ENCODE peak calls at places on chromosomes 4 and X, in six cellular contexts. U, G, P, I, Y and D are unnamed samples.
A peak's percentile ranks its signal among the peaks of the same experiment; 100 is the strongest.

GRCh38 chr4:126458993-126459392 is 1144.2 kb downstream of the FAT4 start:
- DNase-seq in G (no peak), I (no peak), Y (no peak), P (no peak), U (no peak), D (no peak)

GRCh38 chr4:154620111-154620510 is 7.7 kb upstream of the FGG start:
- DNase-seq in G (no peak), P (no peak), Y (no peak), U (no peak), I (no peak), D (no peak)

GRCh38 chr4:122898370-122899150 is 23.8 kb downstream of the NUDT6 start:
- DNase-seq in G (no peak), Y (peak; percentile 83), I (peak; percentile 92), P (no peak), U (no peak), D (peak; percentile 71)

GRCh38 chr4:54872246-54872645 is 214.5 kb downstream of the KIT start:
- DNase-seq in I (no peak), P (no peak), G (no peak), Y (no peak), U (no peak), D (no peak)

GRCh38 chrX:40104649-40105015 is 6.9 kb upstream of the BCOR start:
- DNase-seq in Y (no peak), U (peak; percentile 86), P (no peak), I (no peak), G (no peak), D (peak; percentile 54)

GRCh38 chrX:71625471-71625870 is 7.2 kb upstream of the CXCR3 start:
- DNase-seq in U (no peak), Y (no peak), I (no peak), P (no peak), G (no peak), D (no peak)

GRCh38 chr4:83125738-83126141 is 11.2 kb upstream of the PLAC8 start:
- DNase-seq in G (no peak), Y (no peak), I (peak; percentile 60), U (no peak), P (peak; percentile 13), D (no peak)

GRCh38 chrX:1006156-1006730 is 206.2 kb downstream of the CRLF2 start:
- DNase-seq in P (no peak), I (no peak), G (no peak), Y (no peak), U (no peak), D (no peak)

GRCh38 chr4:106869551-106869950 is 166.6 kb downstream of the DKK2 start:
- DNase-seq in G (no peak), Y (no peak), P (no peak), U (no peak), I (no peak), D (no peak)

GRCh38 chrX:24718771-24719170 is 25.1 kb downstream of the POLA1 start:
- DNase-seq in G (no peak), Y (no peak), P (no peak), U (no peak), I (no peak), D (no peak)

DNA sequence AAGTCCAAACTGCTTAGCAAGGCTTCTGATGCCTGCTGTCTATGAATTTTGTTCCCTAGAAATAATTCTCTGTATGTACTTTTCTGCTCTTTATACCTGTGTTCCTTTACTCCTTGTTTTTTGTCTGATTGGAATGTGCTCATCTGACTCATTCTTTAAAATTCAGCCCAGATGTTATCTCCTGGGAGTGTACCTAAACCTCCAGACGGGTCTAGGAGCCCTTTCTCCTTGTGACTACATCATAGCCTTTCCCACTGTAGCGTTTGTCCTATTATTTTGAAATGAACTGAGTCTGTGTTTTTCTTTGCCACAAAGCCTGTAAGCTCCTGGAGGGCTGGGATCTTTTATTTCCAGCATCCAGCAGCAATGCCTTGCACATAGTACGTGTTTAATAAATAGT is 26.3 kb downstream of the POLA1 start:
- DNase-seq in Y (no peak), I (no peak), P (no peak), U (no peak), G (no peak), D (no peak)
- H3K36me3 ChIP-seq in Y (peaks cover 19% of the 10 kb centered on the region), I (peaks cover 3% of the 10 kb centered on the region), P (peaks cover 4% of the 10 kb centered on the region), U (no peaks in the 10 kb centered on the region), G (peaks cover 21% of the 10 kb centered on the region), D (peaks cover 2% of the 10 kb centered on the region)

DNA sequence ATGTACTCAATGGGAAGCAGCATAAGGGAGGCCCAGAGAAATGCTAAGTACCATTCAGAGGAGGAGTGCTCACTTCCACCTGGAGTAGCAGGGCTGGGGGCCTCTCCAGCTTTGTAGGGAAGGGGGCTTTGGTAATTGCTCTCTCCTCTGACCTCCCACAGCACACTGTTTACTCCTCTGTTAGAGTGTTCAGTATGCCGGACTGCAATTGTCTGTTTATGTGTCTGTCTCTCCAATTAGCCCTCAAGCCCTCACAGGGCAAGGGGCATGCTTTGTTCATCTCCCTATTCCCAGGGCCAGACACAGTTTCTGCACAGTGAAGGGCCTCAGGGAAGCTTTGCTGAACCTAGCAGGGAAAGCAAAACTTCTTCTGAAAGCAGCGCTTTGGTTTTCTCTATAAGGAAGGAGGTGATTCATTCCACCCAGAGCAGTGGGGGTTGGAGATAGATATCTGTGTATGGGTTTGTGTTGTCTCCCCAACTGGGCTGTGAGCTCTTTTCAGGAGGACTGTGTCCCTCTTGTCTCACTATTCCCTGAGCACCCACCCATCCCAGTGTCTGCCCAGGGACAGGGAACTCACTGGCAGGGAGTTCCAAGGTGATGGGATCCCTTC is 50.0 kb upstream of the VMA21 start:
- DNase-seq in U (no peak), I (no peak), G (no peak), Y (no peak), P (no peak), D (no peak)
- TF ChIP-seq CTCF in U (no peak), I (no peak), G (no peak), Y (no peak), P (no peak), D (no peak)

GRCh38 chrX:34653811-34654210 is 3.3 kb downstream of the TMEM47 start:
- DNase-seq in P (no peak), G (no peak), Y (peak; percentile 67), I (no peak), U (no peak), D (no peak)

GRCh38 chrX:34655496-34656258 is 1.4 kb downstream of the TMEM47 start:
- DNase-seq in P (no peak), I (no peak), Y (peak; percentile 21), G (peak; percentile 30), U (no peak), D (peak; percentile 1)

GRCh38 chrX:34656467-34656841 is 631 bp downstream of the TMEM47 start:
- DNase-seq in I (no peak), G (no peak), Y (peak; percentile 37), P (no peak), U (peak; percentile 47), D (no peak)

GRCh38 chrX:34656842-34657780 is at the start of gene TMEM47:
- DNase-seq in I (no peak), Y (peak; percentile 84), U (peak; percentile 83), P (no peak), G (peak; percentile 87), D (peak; percentile 79)

DNA sequence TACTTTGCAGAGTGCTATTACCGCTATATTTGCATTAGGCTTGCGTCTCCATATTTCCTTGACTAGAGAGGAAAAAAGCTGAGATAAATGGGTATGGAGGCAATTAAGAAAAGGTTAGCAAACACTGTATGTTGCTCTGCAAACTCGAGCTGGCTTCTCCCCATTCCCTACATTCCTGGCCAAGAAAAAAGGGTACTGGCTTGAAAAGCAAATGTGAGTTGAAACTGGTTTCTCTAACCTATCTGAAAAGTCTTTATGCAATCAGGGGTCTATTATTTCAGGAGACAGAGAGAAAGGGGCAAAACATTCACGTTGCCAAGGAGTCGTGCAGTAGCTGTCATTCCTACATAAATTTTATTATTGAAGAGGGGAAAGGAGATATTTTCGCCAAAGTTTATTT is 2.1 kb downstream of the TMEM47 start:
- DNase-seq in U (no peak), I (no peak), P (no peak), G (peak; percentile 49), Y (peak; percentile 15), D (no peak)
- H3K27ac ChIP-seq in U (peak overlapping the region; percentile 56), I (no peak overlapping the region), P (no peak overlapping the region), G (peak overlapping the region; percentile 75), Y (peak overlapping the region; percentile 74), D (no peak overlapping the region)

GRCh38 chrX:48578661-48579128 is 4.4 kb downstream of the RBM3 start:
- DNase-seq in P (no peak), Y (no peak), G (no peak), I (no peak), U (no peak), D (no peak)
- H3K36me3 ChIP-seq in P (peaks cover 33% of the 10 kb centered on the region), Y (peaks cover 40% of the 10 kb centered on the region), G (peaks cover 32% of the 10 kb centered on the region), I (no peaks in the 10 kb centered on the region), U (peaks cover 26% of the 10 kb centered on the region), D (peaks cover 28% of the 10 kb centered on the region)

DNA sequence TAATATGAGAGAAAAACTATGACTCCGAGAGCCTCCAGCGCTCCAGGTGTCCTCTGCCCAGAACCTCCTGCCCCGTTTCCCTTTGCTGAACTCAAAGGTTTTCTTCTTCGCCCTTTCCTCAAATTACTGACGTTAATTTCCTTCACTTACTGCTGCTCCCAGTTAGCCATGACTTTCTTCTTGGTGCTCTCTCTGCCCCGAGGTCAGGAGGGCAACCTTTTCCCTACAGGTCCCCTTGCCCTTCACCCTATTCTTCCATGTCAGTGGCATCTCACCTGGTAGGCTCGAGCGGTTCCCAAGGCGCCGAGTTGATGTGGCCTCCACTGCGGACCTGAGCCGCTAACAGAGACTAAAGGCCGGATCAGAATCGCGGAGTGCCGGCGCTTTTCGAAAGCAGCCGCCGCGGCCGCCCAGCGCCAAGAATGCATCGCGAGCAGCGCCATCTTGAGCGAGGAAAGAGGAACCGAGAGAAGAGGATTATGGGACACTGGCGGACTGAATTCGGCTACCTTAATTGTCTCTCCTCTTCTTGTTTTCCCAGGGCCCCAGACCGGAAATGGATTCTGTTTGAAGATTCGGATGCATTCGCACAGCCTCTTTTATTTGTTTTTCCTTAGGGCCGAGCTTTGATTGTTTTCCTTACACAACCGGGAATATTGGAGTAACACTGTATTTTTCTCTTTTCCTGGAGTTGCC is at the start of gene ABCB7:
- DNase-seq in P (peak; percentile 38), G (peak; percentile 81), U (peak; percentile 65), I (peak; percentile 59), Y (peak; percentile 82), D (peak; percentile 53)
- TF ChIP-seq CTCF in P (no peak), G (no peak), U (no peak), I (peak; percentile 35), Y (no peak), D (no peak)

GRCh38 chr4:121728066-121728465 is 31.3 kb upstream of the ANXA5 start:
- DNase-seq in Y (no peak), I (peak; percentile 47), G (no peak), U (no peak), P (no peak), D (no peak)
- H3K27ac ChIP-seq in Y (no peak overlapping the region), I (no peak overlapping the region), G (no peak overlapping the region), U (no peak overlapping the region), P (no peak overlapping the region), D (no peak overlapping the region)

GRCh38 chr4:7829687-7830580 is 109.7 kb downstream of the AFAP1 start:
- DNase-seq in G (no peak), P (no peak), Y (no peak), I (no peak), U (no peak), D (no peak)
- H3K36me3 ChIP-seq in G (no peaks in the 10 kb centered on the region), P (no peaks in the 10 kb centered on the region), Y (no peaks in the 10 kb centered on the region), I (peaks cover 15% of the 10 kb centered on the region), U (no peaks in the 10 kb centered on the region), D (no peaks in the 10 kb centered on the region)